ENCODE peak calls at places on chromosomes 2 and 18, in seven cellular contexts. T, S, U, W, A, I and V are unnamed samples.

GRCh38 chr18:25399554-25399953 is 47.6 kb upstream of the ZNF521 start:
- DNase-seq in A (no peak), I (no peak), U (peak), T (no peak), W (no peak), S (no peak), V (no peak)

GRCh38 chr2:6823111-6823510 is 42.6 kb downstream of the CMPK2 start:
- DNase-seq in W (no peak), U (peak), A (no peak), I (no peak), S (no peak), T (no peak), V (no peak)

GRCh38 chr2:102137138-102137537 is 5.4 kb upstream of the IL1R1 start:
- DNase-seq in S (no peak), U (no peak), I (no peak), W (no peak), T (no peak), A (no peak), V (no peak)

GRCh38 chr2:196718394-196718793 is 78.9 kb downstream of the CCDC150 start:
- DNase-seq in W (no peak), S (no peak), A (no peak), T (no peak), I (no peak), U (no peak), V (no peak)

GRCh38 chr2:191740016-191740419 is 62.1 kb downstream of the NABP1 start:
- DNase-seq in I (no peak), W (no peak), A (no peak), S (no peak), U (no peak), T (no peak), V (no peak)

GRCh38 chr2:95379616-95379925 is 22.9 kb upstream of the FAHD2A start:
- DNase-seq in I (no peak), S (no peak), A (no peak), W (no peak), U (no peak), T (no peak), V (no peak)

GRCh38 chr2:237696471-237696870 is 69.1 kb downstream of the LRRFIP1 start:
- DNase-seq in T (no peak), I (no peak), W (no peak), A (no peak), U (no peak), S (no peak), V (no peak)

GRCh38 chr2:194464964-194465638 is 1191.9 kb upstream of the SLC39A10 start:
- DNase-seq in T (no peak), A (no peak), U (no peak), W (no peak), S (no peak), I (no peak), V (no peak)

GRCh38 chr2:28652217-28652616 is 99.4 kb upstream of the PPP1CB start:
- DNase-seq in A (no peak), W (no peak), I (no peak), S (no peak), U (peak), T (no peak), V (no peak)

GRCh38 chr2:126177479-126177878 is 478.5 kb upstream of the GYPC start:
- DNase-seq in U (no peak), A (no peak), S (no peak), I (no peak), W (no peak), T (no peak), V (no peak)

GRCh38 chr18:78957140-78957539 is 22.5 kb upstream of the SALL3 start:
- DNase-seq in T (no peak), S (no peak), I (no peak), A (no peak), U (no peak), W (no peak), V (no peak)

GRCh38 chr2:200171761-200172482 is 134.6 kb upstream of the SPATS2L start:
- DNase-seq in A (no peak), I (no peak), U (peak), W (no peak), T (no peak), S (no peak), V (no peak)

GRCh38 chr18:13831864-13832508 is 8.0 kb downstream of the MC5R start:
- DNase-seq in W (no peak), A (no peak), U (no peak), T (no peak), I (no peak), S (no peak), V (no peak)

GRCh38 chr18:8609711-8610441 is 639 bp downstream of the RAB12 start:
- DNase-seq in S (no peak), I (peak), W (no peak), T (peak), U (no peak), A (peak), V (no peak)

GRCh38 chr2:181876614-181877063 is 14.9 kb upstream of the ITPRID2 start:
- DNase-seq in U (peak), A (no peak), W (peak), T (no peak), I (no peak), S (no peak), V (no peak)

GRCh38 chr2:138713509-138713908 is 66.7 kb downstream of the NXPH2 start:
- DNase-seq in S (no peak), W (no peak), A (no peak), U (no peak), I (no peak), T (no peak), V (no peak)

GRCh38 chr2:237345891-237346640 is 67.9 kb downstream of the COL6A3 start:
- DNase-seq in W (no peak), T (no peak), S (no peak), I (no peak), A (no peak), U (peak), V (no peak)

GRCh38 chr2:232873292-232873908 is 3.3 kb downstream of the SNORC start:
- DNase-seq in A (no peak), S (no peak), T (no peak), I (no peak), W (no peak), U (no peak), V (no peak)

GRCh38 chr2:44420725-44421124 is 59.0 kb downstream of the CAMKMT start:
- DNase-seq in U (no peak), S (no peak), W (no peak), I (no peak), T (no peak), A (no peak), V (no peak)

GRCh38 chr2:66867038-66867380 is 432.1 kb downstream of the MEIS1 start:
- DNase-seq in S (no peak), I (no peak), A (no peak), U (no peak), T (no peak), W (no peak), V (no peak)

GRCh38 chr2:54166121-54166773 is 50.8 kb downstream of the ACYP2 start:
- DNase-seq in U (peak), S (no peak), A (no peak), W (no peak), I (no peak), T (peak), V (no peak)

GRCh38 chr2:27032495-27033252 is at the start of gene TMEM214:
- DNase-seq in S (peak), T (peak), U (peak), A (peak), W (peak), I (peak), V (peak)
- TF ChIP-seq POLR2A in S (peak), T (peak), U (peak), A (peak), W (no peak), I (peak), V (peak)

DNA sequence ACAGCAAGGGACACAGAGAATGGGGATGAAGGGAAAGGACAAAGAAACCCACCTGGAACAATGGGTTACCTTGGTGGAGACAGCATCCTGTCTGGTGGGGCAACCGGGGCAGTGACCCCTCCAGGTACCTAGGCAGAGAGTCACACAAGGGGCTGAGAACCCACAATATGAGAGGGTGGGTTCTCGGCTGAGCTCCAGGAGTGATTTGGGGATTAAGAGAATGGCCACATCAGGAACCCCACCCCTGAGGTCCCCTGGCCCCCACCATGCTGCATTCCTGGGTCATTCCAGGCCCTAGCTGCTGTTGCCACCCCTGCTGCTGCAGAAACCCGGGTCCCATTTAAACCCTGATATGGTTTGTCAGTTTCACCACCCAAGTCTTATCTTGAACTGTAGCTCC is 172.3 kb downstream of the RTP5 start:
- DNase-seq in A (no peak), S (no peak), I (no peak), U (no peak), W (no peak), T (no peak), V (no peak)
- TF ChIP-seq POLR2A in A (no peak), S (no peak), I (no peak), U (no peak), W (no peak), T (no peak), V (no peak)

GRCh38 chr2:120625865-120626560 is 109.7 kb upstream of the GLI2 start:
- DNase-seq in I (peak), T (no peak), S (no peak), W (peak), A (no peak), U (no peak), V (no peak)

GRCh38 chr2:120622886-120623753 is 112.5 kb upstream of the GLI2 start:
- DNase-seq in I (peak), W (no peak), A (no peak), T (no peak), S (no peak), U (no peak), V (no peak)

GRCh38 chr2:120622159-120622869 is 113.4 kb upstream of the GLI2 start:
- DNase-seq in I (peak), W (no peak), U (no peak), T (no peak), A (no peak), S (no peak), V (no peak)

GRCh38 chr2:120624738-120625446 is 110.8 kb upstream of the GLI2 start:
- DNase-seq in A (no peak), U (no peak), S (no peak), W (no peak), I (no peak), T (no peak), V (no peak)

DNA sequence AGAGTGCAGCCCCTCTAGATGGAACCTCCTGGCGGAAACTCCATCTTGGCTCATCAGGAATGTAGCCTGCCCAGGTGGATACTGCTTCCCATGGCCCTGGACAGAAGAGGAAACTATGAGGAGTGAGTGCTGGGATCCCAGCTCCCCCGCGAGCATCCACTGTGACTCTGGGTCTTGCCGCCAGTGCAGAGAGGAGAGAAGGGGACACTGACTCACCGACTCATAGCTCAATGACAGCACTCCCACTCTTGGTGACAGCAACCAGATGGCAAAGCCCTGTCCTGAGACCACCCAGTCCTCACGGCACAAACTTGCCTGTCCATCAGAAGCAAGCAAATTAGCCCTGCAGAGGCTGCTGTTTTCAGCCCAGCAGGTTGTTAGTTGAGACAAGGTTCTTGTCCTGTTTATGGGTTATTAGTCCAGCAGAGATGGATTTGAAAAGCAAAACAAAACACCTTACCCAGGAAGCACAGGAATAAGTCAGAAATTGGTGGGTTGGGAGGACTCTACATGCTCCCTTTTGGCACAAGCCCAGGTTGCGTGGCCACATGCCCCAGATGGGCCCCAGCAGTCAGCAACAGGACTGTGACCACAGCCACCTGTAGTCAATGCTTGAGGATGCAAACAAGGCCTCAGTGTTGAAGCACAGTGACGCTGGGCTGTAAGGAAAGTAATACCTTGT is 111.5 kb upstream of the GLI2 start:
- DNase-seq in T (no peak), A (no peak), W (no peak), I (no peak), S (no peak), U (no peak), V (no peak)
- TF ChIP-seq POLR2A in T (no peak), A (no peak), W (no peak), I (no peak), S (no peak), U (no peak), V (no peak)

GRCh38 chr2:127877136-127877535 is 8.6 kb downstream of the AMMECR1L start:
- DNase-seq in U (no peak), W (no peak), I (no peak), T (no peak), A (no peak), S (no peak), V (no peak)
- TF ChIP-seq POLR2A in U (no peak), W (no peak), I (no peak), T (no peak), A (no peak), S (no peak), V (no peak)

DNA sequence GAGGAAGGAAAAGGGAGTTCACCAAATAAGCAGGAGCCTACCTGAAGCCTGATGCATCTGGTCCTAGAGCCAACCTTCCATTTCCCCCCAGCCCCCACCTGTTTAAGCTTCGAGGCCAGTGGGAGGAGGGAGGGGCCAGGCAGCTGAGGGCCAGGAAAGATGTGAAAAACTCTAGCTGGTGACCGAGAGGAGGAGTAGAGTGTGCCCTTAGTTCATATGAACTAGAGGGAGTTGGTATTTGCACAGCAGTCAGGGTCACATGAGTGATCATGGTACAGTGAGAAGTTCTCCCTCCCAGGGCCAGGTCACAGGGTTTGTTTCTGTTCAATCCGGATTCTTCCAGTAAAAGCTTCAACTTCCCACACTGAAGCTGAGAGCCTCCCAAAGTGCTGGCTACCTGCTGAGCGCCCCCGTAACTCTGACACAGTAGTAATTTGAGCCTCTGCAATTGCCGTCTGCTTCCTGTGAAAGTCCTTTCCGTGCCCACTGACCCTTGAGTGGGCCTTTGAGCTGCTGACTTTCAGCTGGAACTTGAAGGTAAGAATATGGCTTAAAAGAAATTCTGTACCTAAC is at the start of gene SULT1C2:
- DNase-seq in W (peak), A (no peak), I (peak), S (no peak), U (peak), T (no peak), V (peak)
- TF ChIP-seq POLR2A in W (no peak), A (no peak), I (no peak), S (no peak), U (no peak), T (no peak), V (no peak)

GRCh38 chr2:225042800-225043167 is 516 bp upstream of the DOCK10 start:
- DNase-seq in T (no peak), W (no peak), U (no peak), I (no peak), A (no peak), S (no peak), V (no peak)

GRCh38 chr2:225038076-225038571 is 4.1 kb downstream of the DOCK10 start:
- DNase-seq in T (no peak), I (no peak), A (no peak), W (no peak), U (no peak), S (no peak), V (no peak)

GRCh38 chr2:225040862-225041209 is 1.4 kb downstream of the DOCK10 start:
- DNase-seq in U (peak), I (peak), W (no peak), S (no peak), A (no peak), T (peak), V (no peak)

GRCh38 chr2:225041210-225041870 is 928 bp downstream of the DOCK10 start:
- DNase-seq in U (peak), I (peak), W (no peak), S (no peak), T (peak), A (no peak), V (peak)

GRCh38 chr2:225041871-225042799 is at the start of gene DOCK10:
- DNase-seq in S (no peak), U (peak), A (peak), I (peak), T (peak), W (no peak), V (peak)
- TF ChIP-seq POLR2A in S (no peak), U (peak), A (no peak), I (no peak), T (peak), W (no peak), V (no peak)